ENCODE peak calls at places on chromosomes 3 and 15, in five cellular contexts. U, X, C, Y and J are unnamed samples.

GRCh38 chr3:14203521-14204079 is 25.0 kb downstream of the LSM3 start:
- DNase-seq in Y (no peak), X (peak; percentile 58), C (no peak), U (peak; percentile 66), J (peak; percentile 22)

GRCh38 chr3:27479816-27480543 is 4.2 kb downstream of the SLC4A7 start:
- DNase-seq in C (no peak), U (no peak), Y (peak; percentile 26), X (no peak), J (no peak)

GRCh38 chr3:58101499-58102370 is 93.5 kb downstream of the FLNB start:
- DNase-seq in Y (no peak), U (no peak), X (no peak), C (no peak), J (no peak)

GRCh38 chr3:159788291-159788690 is 200.3 kb upstream of the IL12A start:
- DNase-seq in Y (no peak), X (no peak), C (no peak), U (no peak), J (no peak)

GRCh38 chr15:63601026-63601726 is 4.0 kb downstream of the FBXL22 start:
- DNase-seq in U (no peak), X (peak; percentile 46), C (peak; percentile 86), Y (peak; percentile 79), J (peak; percentile 48)

GRCh38 chr3:128480717-128481437 is 12.1 kb downstream of the GATA2 start:
- DNase-seq in U (no peak), X (no peak), C (peak; percentile 55), Y (no peak), J (no peak)

GRCh38 chr3:66195347-66195783 is 25.4 kb upstream of the SLC25A26 start:
- DNase-seq in U (peak; percentile 39), C (peak; percentile 78), X (peak; percentile 44), Y (peak; percentile 87), J (no peak)

GRCh38 chr3:69161587-69162196 is 39.3 kb upstream of the LMOD3 start:
- DNase-seq in U (peak; percentile 47), C (no peak), Y (no peak), X (no peak), J (peak; percentile 3)

GRCh38 chr3:40258555-40258954 is 51.0 kb upstream of the EIF1B start:
- DNase-seq in Y (no peak), U (peak; percentile 90), C (no peak), X (no peak), J (no peak)

GRCh38 chr15:33152502-33153109 is 41.9 kb downstream of the FMN1 start:
- DNase-seq in X (no peak), C (no peak), U (peak; percentile 77), Y (no peak), J (no peak)

GRCh38 chr3:143016321-143016972 is 15.1 kb downstream of the U2SURP start:
- DNase-seq in U (no peak), X (no peak), C (no peak), Y (no peak), J (no peak)

GRCh38 chr3:195467641-195468390 is 25.0 kb upstream of the ACAP2 start:
- DNase-seq in X (no peak), C (no peak), U (peak; percentile 65), Y (no peak), J (no peak)

GRCh38 chr3:188316723-188317070 is 162.7 kb downstream of the LPP start:
- DNase-seq in Y (no peak), C (no peak), U (no peak), X (no peak), J (no peak)

GRCh38 chr3:32454111-32454510 is 48.5 kb downstream of the CMTM6 start:
- DNase-seq in X (no peak), U (no peak), C (no peak), Y (peak; percentile 81), J (no peak)

GRCh38 chr3:111762535-111762934 is 96.5 kb upstream of the PHLDB2 start:
- DNase-seq in C (no peak), Y (no peak), U (no peak), X (no peak), J (no peak)

GRCh38 chr15:33675246-33675645 is 293.1 kb upstream of the CHRM5 start:
- DNase-seq in X (no peak), U (peak; percentile 27), Y (no peak), C (no peak), J (no peak)

GRCh38 chr15:58038426-58039106 is 26.9 kb downstream of the ALDH1A2 start:
- DNase-seq in C (no peak), U (peak; percentile 84), Y (no peak), X (no peak), J (no peak)

GRCh38 chr15:87648278-87648677 is 608.3 kb downstream of the NTRK3 start:
- DNase-seq in U (no peak), Y (no peak), X (no peak), C (no peak), J (no peak)

GRCh38 chr3:144162042-144162441 is 190.4 kb downstream of the DIPK2A start:
- DNase-seq in Y (no peak), X (no peak), U (peak; percentile 72), C (no peak), J (no peak)

GRCh38 chr15:39585394-39585841 is 4.5 kb downstream of the THBS1 start:
- DNase-seq in U (peak; percentile 56), C (no peak), Y (no peak), X (no peak), J (no peak)

GRCh38 chr3:1591327-1592028 is 498.7 kb downstream of the CNTN6 start:
- DNase-seq in Y (no peak), X (no peak), C (no peak), U (no peak), J (no peak)

GRCh38 chr3:30553641-30554316 is 52.6 kb upstream of the TGFBR2 start:
- DNase-seq in X (no peak), U (peak; percentile 45), C (no peak), Y (no peak), J (no peak)

GRCh38 chr15:44883219-44883900 is 73.1 kb upstream of the TERB2 start:
- DNase-seq in U (no peak), Y (no peak), X (no peak), C (no peak), J (no peak)

GRCh38 chr3:13687409-13687989 is 138.6 kb downstream of the FBLN2 start:
- DNase-seq in X (no peak), C (no peak), U (no peak), Y (no peak), J (no peak)

GRCh38 chr15:48086582-48086981 is 34.2 kb upstream of the SLC24A5 start:
- DNase-seq in X (no peak), C (no peak), U (no peak), Y (no peak), J (no peak)

GRCh38 chr3:38730281-38730680 is 80.8 kb upstream of the SCN5A start:
- DNase-seq in C (no peak), Y (no peak), U (peak; percentile 13), X (no peak), J (no peak)

GRCh38 chr3:48464713-48465221 is 18.2 kb downstream of the ATRIP start:
- DNase-seq in C (peak; percentile 86), Y (no peak), U (no peak), X (no peak), J (no peak)

GRCh38 chr3:51637941-51638471 is 33.0 kb upstream of the TEX264 start:
- DNase-seq in U (peak; percentile 53), C (no peak), X (no peak), Y (no peak), J (no peak)

GRCh38 chr3:147120029-147120428 is 286.3 kb downstream of the ZIC4 start:
- DNase-seq in U (no peak), Y (no peak), C (no peak), X (no peak), J (no peak)

GRCh38 chr15:60004019-60004845 is at the start of gene FOXB1:
- DNase-seq in U (no peak), Y (no peak), C (peak; percentile 40), X (no peak), J (no peak)

GRCh38 chr3:107208100-107208499 is 169.1 kb upstream of the CCDC54 start:
- DNase-seq in C (no peak), X (no peak), Y (no peak), U (peak; percentile 93), J (no peak)

DNA sequence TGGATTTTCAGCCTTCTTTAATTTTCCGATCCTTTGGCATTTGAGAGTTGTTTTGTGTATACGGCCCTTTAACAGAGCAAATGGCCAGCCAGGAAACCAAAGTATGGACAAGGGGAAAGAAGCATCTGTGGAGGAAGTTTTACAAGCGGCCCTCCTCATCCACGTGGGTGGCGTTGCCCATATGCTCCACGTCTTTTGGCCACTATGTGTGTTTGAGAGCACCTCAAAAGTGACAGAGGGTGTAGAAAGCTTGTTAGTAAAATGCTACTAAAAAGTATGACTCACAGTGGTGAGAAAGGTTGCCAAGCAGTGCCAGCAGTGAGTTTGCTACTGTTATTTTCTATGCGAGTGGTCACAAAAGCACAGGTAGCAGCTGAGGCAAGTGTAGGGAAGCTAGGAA is 451.8 kb upstream of the NPAP1 start:
- DNase-seq in Y (no peak), X (no peak), U (no peak), C (no peak), J (no peak)
- H3K9me3 ChIP-seq in Y (no peaks in the 10 kb centered on the region), X (no peaks in the 10 kb centered on the region), U (peaks cover 23% of the 10 kb centered on the region), C (no peaks in the 10 kb centered on the region), J (peaks cover 4% of the 10 kb centered on the region)

GRCh38 chr15:74780523-74780982 is 1.3 kb upstream of the CSK start:
- DNase-seq in U (no peak), X (no peak), Y (no peak), C (no peak), J (no peak)
- H3K27ac ChIP-seq in U (no peak overlapping the region), X (no peak overlapping the region), Y (no peak overlapping the region), C (no peak overlapping the region), J (peak overlapping the region; percentile 93)

GRCh38 chr15:25185156-25185710 is 230.4 kb downstream of the SNRPN start:
- DNase-seq in U (no peak), C (peak; percentile 33), Y (no peak), X (no peak), J (no peak)
- H3K9me3 ChIP-seq in U (peaks cover 35% of the 10 kb centered on the region), C (no peaks in the 10 kb centered on the region), Y (peaks cover 55% of the 10 kb centered on the region), X (peaks cover 3% of the 10 kb centered on the region), J (no peaks in the 10 kb centered on the region)

GRCh38 chr3:61688307-61688695 is 126.9 kb downstream of the PTPRG start:
- DNase-seq in U (no peak), Y (no peak), X (no peak), C (no peak), J (no peak)

GRCh38 chr3:61685755-61686154 is 124.4 kb downstream of the PTPRG start:
- DNase-seq in C (no peak), U (peak; percentile 42), X (no peak), Y (no peak), J (no peak)

GRCh38 chr3:61686228-61686648 is 124.9 kb downstream of the PTPRG start:
- DNase-seq in U (peak; percentile 86), X (no peak), C (no peak), Y (no peak), J (no peak)

GRCh38 chr3:61687206-61687605 is 125.8 kb downstream of the PTPRG start:
- DNase-seq in X (no peak), C (no peak), Y (no peak), U (no peak), J (no peak)

DNA sequence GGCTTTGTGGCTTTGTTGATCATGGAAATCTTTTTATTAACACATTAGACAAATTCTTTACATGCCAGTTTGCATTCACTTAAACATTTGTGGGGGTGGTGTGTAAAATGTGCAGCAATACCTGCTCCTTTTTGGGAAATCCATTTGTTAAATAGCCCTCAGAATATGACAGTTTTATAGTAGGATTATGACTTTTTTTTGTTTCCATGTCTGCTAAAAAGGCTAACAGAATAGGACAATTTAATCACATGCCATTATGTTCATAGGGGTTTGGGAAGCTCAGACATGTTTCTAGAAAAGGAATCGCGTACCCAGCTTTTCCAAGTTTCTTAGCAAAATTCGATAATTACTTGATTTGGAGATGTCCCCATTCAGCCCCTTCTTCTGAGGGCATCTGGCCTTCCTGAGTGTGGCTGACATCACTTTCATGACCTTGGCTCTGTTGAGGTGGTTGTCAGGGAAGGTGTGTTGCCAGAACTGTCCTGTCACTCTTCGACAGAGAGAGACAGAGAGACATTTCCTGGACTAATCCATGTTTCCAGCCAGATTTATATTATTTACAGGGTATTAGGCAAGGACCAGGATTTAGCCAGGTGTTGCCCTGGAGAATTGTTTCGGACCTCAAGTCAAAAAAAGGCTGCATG is 126.4 kb downstream of the PTPRG start:
- DNase-seq in X (no peak), U (no peak), Y (no peak), C (no peak), J (no peak)
- H3K27ac ChIP-seq in X (no peak overlapping the region), U (no peak overlapping the region), Y (no peak overlapping the region), C (no peak overlapping the region), J (no peak overlapping the region)